ENCODE peak calls at places on chromosomes 3 and 15, in seven cellular contexts. P is Ammon's horn; N is hepatic stellate cell; W is CD4-positive, alpha-beta T cell; T is activated CD4-positive, alpha-beta T cell treated with anti-CD3 and anti-CD28 coated beads for 1 hour; C is CD8-positive, alpha-beta T cell; Z is stimulated activated CD8-positive, alpha-beta memory T cell treated with anti-CD3 and anti-CD28 coated beads, Interleukin-15, amount 100 ng/mL, for 4 hours. Q is an unnamed sample.

GRCh38 chr3:113441051-113441770 is at the start of gene CFAP44:
- DNase-seq in W (peak), N (peak), P (peak), Z (peak), C (peak), T (peak), Q (no peak)

GRCh38 chr3:13015286-13016082 is 57.7 kb downstream of the IQSEC1 start:
- DNase-seq in P (no peak), C (peak), T (peak), Z (peak), W (peak), N (no peak), Q (no peak)

GRCh38 chr15:67955256-67955655 is 98.9 kb upstream of the PIAS1 start:
- DNase-seq in Z (no peak), C (no peak), P (no peak), W (no peak), N (no peak), T (no peak), Q (no peak)

GRCh38 chr3:50165388-50166308 is 10.5 kb downstream of the SEMA3F start:
- DNase-seq in N (peak), T (no peak), C (no peak), W (no peak), Z (no peak), P (peak), Q (no peak)

GRCh38 chr15:89971592-89971997 is 29.5 kb upstream of the ZNF710 start:
- DNase-seq in N (peak), T (peak), C (peak), W (peak), P (peak), Z (no peak), Q (no peak)

GRCh38 chr3:188244395-188244861 is 90.5 kb downstream of the LPP start:
- DNase-seq in T (no peak), Z (no peak), W (no peak), C (no peak), N (peak), P (no peak), Q (no peak)

GRCh38 chr3:120450261-120450913 is 405 bp downstream of the FSTL1 start:
- DNase-seq in N (peak), W (no peak), T (no peak), P (no peak), Z (no peak), C (no peak), Q (no peak)

GRCh38 chr15:62940755-62941361 is 101.7 kb upstream of the TPM1 start:
- DNase-seq in C (peak), P (peak), N (peak), Z (no peak), T (no peak), W (no peak), Q (peak)

GRCh38 chr3:18572809-18573208 is 147.7 kb upstream of the SATB1 start:
- DNase-seq in T (no peak), C (no peak), Z (no peak), P (no peak), N (no peak), W (no peak), Q (no peak)

GRCh38 chr3:1235526-1236120 is 142.8 kb downstream of the CNTN6 start:
- DNase-seq in W (no peak), P (no peak), Z (no peak), C (no peak), T (no peak), N (no peak), Q (no peak)

GRCh38 chr3:116474356-116475200 is 29.3 kb upstream of the LSAMP start:
- DNase-seq in N (no peak), C (no peak), W (no peak), P (no peak), T (no peak), Z (no peak), Q (no peak)

GRCh38 chr15:58065445-58066041 is at the start of gene ALDH1A2:
- DNase-seq in Z (no peak), N (no peak), T (no peak), P (no peak), W (no peak), C (no peak), Q (no peak)

GRCh38 chr15:74608776-74609175 is 6.9 kb upstream of the CLK3 start:
- DNase-seq in Z (no peak), N (no peak), W (no peak), T (no peak), P (no peak), C (no peak), Q (no peak)

GRCh38 chr3:126259411-126260391 is 79.3 kb upstream of the ALDH1L1 start:
- DNase-seq in N (peak), P (peak), Z (no peak), W (no peak), C (no peak), T (no peak), Q (no peak)

GRCh38 chr3:53815067-53815466 is 31.2 kb downstream of the CHDH start:
- DNase-seq in T (no peak), W (no peak), Z (no peak), C (no peak), P (no peak), N (no peak), Q (no peak)

GRCh38 chr3:103653996-103654395 is 1219.2 kb downstream of the ZPLD1 start:
- DNase-seq in P (no peak), N (no peak), W (no peak), T (no peak), C (no peak), Z (no peak), Q (no peak)

GRCh38 chr15:40598126-40598525 is 4.1 kb downstream of the KNL1 start:
- DNase-seq in Z (no peak), P (no peak), N (no peak), C (no peak), W (no peak), T (no peak), Q (no peak)

GRCh38 chr15:89647191-89647851 is 7.9 kb downstream of the KIF7 start:
- DNase-seq in P (peak), C (peak), T (peak), W (peak), Z (peak), N (peak), Q (no peak)

GRCh38 chr15:65925338-65925737 is 56.0 kb downstream of the RAB11A start:
- DNase-seq in C (no peak), N (no peak), T (no peak), W (no peak), Z (no peak), P (no peak), Q (no peak)

GRCh38 chr3:73401616-73402265 is 223.0 kb downstream of the PDZRN3 start:
- DNase-seq in T (no peak), C (no peak), N (no peak), Z (no peak), W (no peak), P (no peak), Q (no peak)

GRCh38 chr15:39194431-39194830 is 386.4 kb upstream of the THBS1 start:
- DNase-seq in C (no peak), Z (no peak), P (no peak), N (no peak), W (no peak), T (no peak), Q (no peak)

GRCh38 chr3:43872901-43873300 is 182.2 kb downstream of the ABHD5 start:
- DNase-seq in C (no peak), N (peak), T (no peak), Z (no peak), P (peak), W (no peak), Q (peak)

GRCh38 chr3:126100688-126101301 is 16.9 kb upstream of the SLC41A3 start:
- DNase-seq in Z (no peak), T (no peak), N (peak), W (no peak), P (peak), C (peak), Q (no peak)